ENCODE peak calls at places on chromosomes 13 and 19, in six cellular contexts. M is mesothelial cell of epicardium, X is fibroblast of lung, L is epithelial cell of proximal tubule, S is activated B cell treated with CpG ODN at 0.5 μM for 24 hours, G is IMR-90. D is an unnamed sample.

GRCh38 chr13:99356216-99357089 is 49.3 kb upstream of the GPR183 start:
- DNase-seq in X (peak; percentile 92), L (no peak), M (no peak), S (peak; percentile 40), G (peak; percentile 87), D (no peak)

GRCh38 chr19:40596608-40597328 is 4.4 kb upstream of the LTBP4 start:
- DNase-seq in S (no peak), M (no peak), G (peak; percentile 59), L (no peak), X (peak; percentile 60), D (no peak)

GRCh38 chr13:26961890-26962615 is 201.5 kb upstream of the GPR12 start:
- DNase-seq in G (no peak), L (no peak), M (no peak), X (no peak), S (no peak), D (no peak)

GRCh38 chr13:30551194-30551593 is 66.5 kb upstream of the USPL1 start:
- DNase-seq in M (no peak), S (no peak), X (no peak), L (no peak), G (peak; percentile 43), D (no peak)

GRCh38 chr19:55173717-55174409 is 6.2 kb downstream of the SYT5 start:
- DNase-seq in S (no peak), M (peak; percentile 60), G (peak; percentile 43), L (no peak), X (peak; percentile 43), D (no peak)

GRCh38 chr13:113544071-113544891 is 40.3 kb upstream of the TFDP1 start:
- DNase-seq in X (no peak), S (no peak), G (no peak), L (no peak), M (no peak), D (no peak)

GRCh38 chr19:41910992-41911888 is 17.0 kb downstream of the ERFL start:
- DNase-seq in S (no peak), L (no peak), G (no peak), X (no peak), M (no peak), D (no peak)

GRCh38 chr19:2345794-2346663 is 14.0 kb upstream of the TMPRSS9 start:
- DNase-seq in X (no peak), G (no peak), S (no peak), M (no peak), L (no peak), D (peak; percentile 81)

GRCh38 chr13:74006666-74007065 is 127.5 kb downstream of the KLF12 start:
- DNase-seq in L (no peak), S (no peak), X (no peak), G (no peak), M (no peak), D (no peak)

GRCh38 chr13:30866692-30867669 is 39.1 kb upstream of the MEDAG start:
- DNase-seq in X (no peak), M (no peak), L (no peak), G (no peak), S (no peak), D (no peak)

GRCh38 chr13:26872444-26873173 is 112.0 kb upstream of the GPR12 start:
- DNase-seq in G (peak; percentile 31), M (peak; percentile 77), S (peak; percentile 20), L (no peak), X (no peak), D (no peak)

GRCh38 chr13:39054112-39054511 is 15.9 kb downstream of the NHLRC3 start:
- DNase-seq in L (no peak), S (no peak), M (no peak), X (no peak), G (no peak), D (no peak)

GRCh38 chr13:48268019-48268418 is 35.0 kb downstream of the ITM2B start:
- DNase-seq in L (no peak), S (no peak), X (no peak), G (no peak), M (no peak), D (no peak)

GRCh38 chr13:95530178-95530577 is 22.3 kb upstream of the CLDN10 start:
- DNase-seq in X (peak; percentile 86), S (no peak), M (no peak), L (peak; percentile 72), G (peak; percentile 5), D (no peak)

GRCh38 chr13:40502236-40502635 is 164.2 kb downstream of the FOXO1 start:
- DNase-seq in S (no peak), X (peak; percentile 71), L (no peak), G (no peak), M (no peak), D (peak; percentile 3)

GRCh38 chr13:33787051-33787591 is 30.8 kb upstream of the RFC3 start:
- DNase-seq in X (no peak), L (no peak), M (no peak), S (no peak), G (no peak), D (no peak)

GRCh38 chr13:72004975-72005374 is 138.0 kb upstream of the DACH1 start:
- DNase-seq in L (no peak), G (no peak), X (peak; percentile 73), M (no peak), S (no peak), D (no peak)

GRCh38 chr13:18944501-18945068 is 237.0 kb downstream of the TUBA3C start:
- DNase-seq in S (no peak), L (no peak), X (no peak), M (peak; percentile 25), G (no peak), D (no peak)

GRCh38 chr13:95288899-95289500 is 12.3 kb downstream of the ABCC4 start:
- DNase-seq in S (no peak), X (peak; percentile 51), G (no peak), M (no peak), L (no peak), D (no peak)

GRCh38 chr19:41299755-41300089 is 10.2 kb upstream of the CCDC97 start:
- DNase-seq in M (no peak), X (peak; percentile 63), G (peak; percentile 92), L (no peak), S (no peak), D (no peak)

GRCh38 chr19:16405797-16406196 is 66.0 kb downstream of the EPS15L1 start:
- DNase-seq in S (no peak), M (no peak), G (no peak), L (no peak), X (no peak), D (no peak)

GRCh38 chr13:110233181-110233641 is 73.7 kb downstream of the COL4A1 start:
- DNase-seq in M (no peak), S (no peak), L (no peak), X (peak; percentile 65), G (peak; percentile 91), D (peak; percentile 44)

GRCh38 chr13:80716610-80717081 is 375.7 kb upstream of the SPRY2 start:
- DNase-seq in S (no peak), X (no peak), G (no peak), M (no peak), L (no peak), D (no peak)

GRCh38 chr19:54473071-54473941 is at the start of gene CDC42EP5:
- DNase-seq in X (peak; percentile 81), S (no peak), L (no peak), G (peak; percentile 85), M (peak; percentile 90), D (peak; percentile 94)

GRCh38 chr19:11451942-11452813 is 16.7 kb downstream of the PRKCSH start:
- DNase-seq in M (no peak), S (no peak), G (no peak), X (no peak), L (no peak), D (no peak)
- TF ChIP-seq CTCF in M (no peak), S (no peak), G (peak; percentile 11), X (peak; percentile 14), L (peak; percentile 29), D (no peak)

GRCh38 chr19:47228937-47229673 is 1.9 kb downstream of the BBC3 start:
- DNase-seq in M (no peak), X (peak; percentile 46), S (no peak), G (peak; percentile 61), L (no peak), D (no peak)

GRCh38 chr19:47227347-47228167 is 3.4 kb downstream of the BBC3 start:
- DNase-seq in L (no peak), G (peak; percentile 94), M (peak; percentile 67), S (peak; percentile 51), X (peak; percentile 92), D (peak; percentile 96)

GRCh38 chr19:47229674-47230121 is 1.3 kb downstream of the BBC3 start:
- DNase-seq in G (peak; percentile 37), S (peak; percentile 25), M (no peak), L (no peak), X (peak; percentile 45), D (no peak)

GRCh38 chr19:47226426-47227346 is 4.3 kb downstream of the BBC3 start:
- DNase-seq in M (no peak), S (peak; percentile 54), G (peak; percentile 67), L (no peak), X (peak; percentile 62), D (no peak)

GRCh38 chr19:47228168-47228936 is 2.6 kb downstream of the BBC3 start:
- DNase-seq in S (peak; percentile 51), L (no peak), G (peak; percentile 17), M (peak; percentile 50), X (no peak), D (no peak)
- TF ChIP-seq CTCF in S (no peak), L (no peak), G (no peak), M (no peak), X (no peak), D (no peak)

DNA sequence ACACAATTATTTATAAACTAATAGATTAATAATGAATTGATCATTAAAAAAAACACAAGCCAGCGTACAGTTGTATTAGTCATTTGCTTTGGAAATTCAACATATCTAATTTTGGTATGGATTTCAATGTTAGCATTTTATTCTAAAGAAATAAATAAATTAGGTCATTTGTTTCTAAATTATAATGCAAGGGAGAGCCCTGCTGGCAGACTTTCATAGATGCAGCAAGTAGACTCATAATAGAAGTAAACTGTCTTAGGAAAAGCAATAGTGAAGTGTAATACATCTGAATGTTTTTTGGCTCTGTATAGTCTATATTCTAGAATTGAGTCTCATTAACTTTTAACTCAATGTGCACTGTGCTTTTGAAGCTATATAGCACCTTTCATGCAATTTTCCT is 982.4 kb upstream of the MIR17HG start:
- DNase-seq in G (no peak), L (no peak), X (peak; percentile 15), S (no peak), M (no peak), D (no peak)
- TF ChIP-seq CTCF in G (no peak), L (peak; percentile 46), X (no peak), S (no peak), M (no peak), D (peak; percentile 53)

GRCh38 chr19:34555447-34555846 is 73.9 kb downstream of the WTIP start:
- DNase-seq in G (no peak), M (no peak), X (no peak), L (no peak), S (no peak), D (no peak)
- TF ChIP-seq CTCF in G (peak; percentile 26), M (no peak), X (no peak), L (peak; percentile 20), S (no peak), D (no peak)

GRCh38 chr19:38224014-38224862 is at the start of gene DPF1:
- DNase-seq in G (peak; percentile 56), L (no peak), S (peak; percentile 64), X (peak; percentile 69), M (peak; percentile 79), D (peak; percentile 89)
- TF ChIP-seq CTCF in G (peak; percentile 7), L (no peak), S (no peak), X (no peak), M (peak; percentile 13), D (no peak)